ENCODE peak calls at places on chromosome 18, in five cellular contexts. S, H, V, I and T are unnamed samples. For H3K27me3, the result is how much of the 10 kb centered on the place peaks cover.

GRCh38 chr18:6734746-6735430 is 5.4 kb downstream of the ARHGAP28 start:
- DNase-seq in S (no peak), H (no peak), V (no peak), I (no peak), T (no peak)

GRCh38 chr18:54159916-54160315 is 64.6 kb downstream of the MBD2 start:
- DNase-seq in S (no peak), H (no peak), V (no peak), I (no peak), T (no peak)

GRCh38 chr18:44464401-44465185 is 216.1 kb upstream of the SETBP1 start:
- DNase-seq in S (no peak), H (no peak), V (no peak), I (no peak), T (no peak)

GRCh38 chr18:79522451-79523220 is 126.9 kb downstream of the NFATC1 start:
- DNase-seq in S (no peak), H (no peak), V (peak), I (no peak), T (no peak)

GRCh38 chr18:79952996-79953559 is 1.6 kb upstream of the SLC66A2 start:
- DNase-seq in S (no peak), H (no peak), V (peak), I (no peak), T (no peak)

GRCh38 chr18:32889620-32890593 is 117.1 kb upstream of the KLHL14 start:
- DNase-seq in S (no peak), H (no peak), V (no peak), I (no peak), T (no peak)

GRCh38 chr18:36307513-36307912 is 10.0 kb downstream of the FHOD3 start:
- DNase-seq in S (no peak), H (no peak), V (no peak), I (no peak), T (peak)

GRCh38 chr18:77206676-77207370 is 42.8 kb upstream of the GALR1 start:
- DNase-seq in S (no peak), H (no peak), V (no peak), I (peak), T (peak)

GRCh38 chr18:3623769-3624545 is 174.0 kb downstream of the TGIF1 start:
- DNase-seq in S (peak), H (peak), V (peak), I (peak), T (peak)

GRCh38 chr18:54950221-54950620 is 9.0 kb downstream of the CCDC68 start:
- DNase-seq in S (peak), H (peak), V (no peak), I (no peak), T (no peak)

GRCh38 chr18:31565345-31565744 is 26.3 kb upstream of the TTR start:
- DNase-seq in S (no peak), H (no peak), V (no peak), I (no peak), T (no peak)

GRCh38 chr18:41096504-41096903 is 858.5 kb upstream of the PIK3C3 start:
- DNase-seq in S (no peak), H (no peak), V (no peak), I (no peak), T (no peak)

GRCh38 chr18:37419866-37420265 is 145.7 kb downstream of the CELF4 start:
- DNase-seq in S (no peak), H (no peak), V (no peak), I (no peak), T (no peak)

GRCh38 chr18:49368876-49369440 is 91.5 kb downstream of the DYM start:
- DNase-seq in S (peak), H (peak), V (no peak), I (no peak), T (no peak)

GRCh38 chr18:3510024-3510423 is 60.1 kb downstream of the TGIF1 start:
- DNase-seq in S (no peak), H (no peak), V (no peak), I (no peak), T (no peak)

GRCh38 chr18:37537868-37538525 is 27.6 kb downstream of the CELF4 start:
- DNase-seq in S (peak), H (peak), V (peak), I (peak), T (peak)

GRCh38 chr18:74522635-74523548 is 11.4 kb upstream of the CNDP1 start:
- DNase-seq in S (no peak), H (no peak), V (no peak), I (no peak), T (no peak)

GRCh38 chr18:59631583-59632181 is 65.5 kb downstream of the CCBE1 start:
- DNase-seq in S (no peak), H (peak), V (no peak), I (no peak), T (no peak)

GRCh38 chr18:675307-675706 is 17.9 kb downstream of the TYMS start:
- DNase-seq in S (no peak), H (no peak), V (no peak), I (no peak), T (no peak)

GRCh38 chr18:76264073-76264472 is 231.0 kb downstream of the ZNF516 start:
- DNase-seq in S (no peak), H (no peak), V (no peak), I (no peak), T (no peak)

GRCh38 chr18:71784777-71785176 is 759.4 kb downstream of the CBLN2 start:
- DNase-seq in S (no peak), H (peak), V (no peak), I (no peak), T (no peak)

GRCh38 chr18:35386600-35387366 is 9.6 kb upstream of the ZNF396 start:
- DNase-seq in S (peak), H (peak), V (peak), I (peak), T (peak)

GRCh38 chr18:46434629-46435028 is 222.4 kb downstream of the LOXHD1 start:
- DNase-seq in S (no peak), H (no peak), V (no peak), I (no peak), T (no peak)

GRCh38 chr18:68454511-68455228 is 260.2 kb downstream of the TMX3 start:
- DNase-seq in S (no peak), H (no peak), V (no peak), I (no peak), T (peak)

GRCh38 chr18:76369791-76370555 is 125.1 kb downstream of the ZNF516 start:
- DNase-seq in S (no peak), H (no peak), V (no peak), I (no peak), T (no peak)

GRCh38 chr18:79720359-79720733 is 40.7 kb downstream of the CTDP1 start:
- DNase-seq in S (no peak), H (no peak), V (no peak), I (no peak), T (no peak)

GRCh38 chr18:26453370-26454030 is 94.9 kb downstream of the KCTD1 start:
- DNase-seq in S (no peak), H (no peak), V (no peak), I (no peak), T (no peak)

GRCh38 chr18:35172009-35172408 is 68.8 kb upstream of the ZNF397 start:
- DNase-seq in S (no peak), H (peak), V (no peak), I (no peak), T (no peak)

GRCh38 chr18:7641813-7642212 is 74.7 kb downstream of the PTPRM start:
- DNase-seq in S (no peak), H (peak), V (no peak), I (no peak), T (no peak)

GRCh38 chr18:29181151-29181901 is 1004.4 kb upstream of the CDH2 start:
- DNase-seq in S (peak), H (no peak), V (peak), I (peak), T (peak)

GRCh38 chr18:24913507-24914147 is 438.3 kb downstream of the ZNF521 start:
- DNase-seq in S (no peak), H (no peak), V (no peak), I (no peak), T (no peak)

GRCh38 chr18:63961430-63961980 is 8.4 kb upstream of the SERPINB8 start:
- DNase-seq in S (no peak), H (no peak), V (no peak), I (no peak), T (no peak)

GRCh38 chr18:58186258-58186948 is 142.4 kb downstream of the NEDD4L start:
- DNase-seq in S (peak), H (no peak), V (peak), I (no peak), T (peak)

GRCh38 chr18:50836521-50836957 is 16.7 kb upstream of the MRO start:
- DNase-seq in S (peak), H (no peak), V (no peak), I (no peak), T (no peak)

GRCh38 chr18:21366896-21367295 is 124.9 kb downstream of the GREB1L start:
- DNase-seq in S (no peak), H (no peak), V (no peak), I (no peak), T (no peak)

GRCh38 chr18:47149457-47150028 is 757 bp downstream of the HDHD2 start:
- DNase-seq in S (no peak), H (peak), V (no peak), I (no peak), T (no peak)

GRCh38 chr18:6776193-6776592 is 46.7 kb downstream of the ARHGAP28 start:
- DNase-seq in S (no peak), H (no peak), V (no peak), I (no peak), T (peak)

GRCh38 chr18:56431551-56431950 is 206.8 kb downstream of the TXNL1 start:
- DNase-seq in S (peak), H (no peak), V (no peak), I (no peak), T (no peak)

GRCh38 chr18:23661735-23662308 is 889 bp downstream of the ANKRD29 start:
- DNase-seq in S (no peak), H (no peak), V (no peak), I (no peak), T (no peak)

GRCh38 chr18:23664674-23665073 is 2.0 kb upstream of the ANKRD29 start:
- DNase-seq in S (no peak), H (no peak), V (no peak), I (no peak), T (no peak)

GRCh38 chr18:23658296-23658695 is 4.4 kb downstream of the ANKRD29 start:
- DNase-seq in S (no peak), H (no peak), V (no peak), I (no peak), T (no peak)

GRCh38 chr18:23667114-23667513 is 4.4 kb upstream of the ANKRD29 start:
- DNase-seq in S (no peak), H (no peak), V (no peak), I (no peak), T (no peak)

GRCh38 chr18:23662309-23663263 is at the start of gene ANKRD29:
- DNase-seq in S (peak), H (no peak), V (no peak), I (peak), T (no peak)
- H3K27me3 ChIP-seq in S (under half), H (under half), V (under half), I (under half), T (half or more)

GRCh38 chr18:43276471-43276870 is 819 bp downstream of the SYT4 start:
- DNase-seq in S (no peak), H (no peak), V (no peak), I (no peak), T (no peak)
- H3K4me3 ChIP-seq in S (no peak), H (no peak), V (no peak), I (no peak), T (no peak)

GRCh38 chr18:13318644-13319501 is 100.3 kb downstream of the LDLRAD4 start:
- DNase-seq in S (no peak), H (no peak), V (no peak), I (no peak), T (no peak)

GRCh38 chr18:13313006-13313661 is 94.6 kb downstream of the LDLRAD4 start:
- DNase-seq in S (no peak), H (peak), V (no peak), I (no peak), T (no peak)

GRCh38 chr18:13312515-13312914 is 94.0 kb downstream of the LDLRAD4 start:
- DNase-seq in S (no peak), H (no peak), V (peak), I (no peak), T (no peak)

GRCh38 chr18:13315000-13315399 is 96.4 kb downstream of the LDLRAD4 start:
- DNase-seq in S (no peak), H (no peak), V (no peak), I (no peak), T (no peak)

GRCh38 chr18:13316066-13316465 is 97.5 kb downstream of the LDLRAD4 start:
- DNase-seq in S (no peak), H (no peak), V (no peak), I (no peak), T (no peak)
- H3K27me3 ChIP-seq in S (under half), H (under half), V (under half), I (under half), T (under half)

GRCh38 chr18:62324917-62325805 is at the start of gene TNFRSF11A:
- DNase-seq in S (peak), H (no peak), V (no peak), I (no peak), T (no peak)

GRCh38 chr18:62325806-62326645 is 916 bp downstream of the TNFRSF11A start:
- DNase-seq in S (no peak), H (no peak), V (no peak), I (no peak), T (no peak)

GRCh38 chr18:62328775-62329525 is 3.8 kb downstream of the TNFRSF11A start:
- DNase-seq in S (no peak), H (no peak), V (no peak), I (no peak), T (no peak)

GRCh38 chr18:62327977-62328376 is 2.9 kb downstream of the TNFRSF11A start:
- DNase-seq in S (no peak), H (no peak), V (no peak), I (no peak), T (no peak)

GRCh38 chr18:62326646-62327348 is 1.7 kb downstream of the TNFRSF11A start:
- DNase-seq in S (no peak), H (no peak), V (no peak), I (no peak), T (no peak)
- H3K4me3 ChIP-seq in S (no peak), H (peak), V (no peak), I (no peak), T (no peak)

GRCh38 chr18:9941108-9941507 is 27.3 kb downstream of the VAPA start:
- DNase-seq in S (no peak), H (no peak), V (no peak), I (no peak), T (no peak)
- H3K27me3 ChIP-seq in S (under half), H (under half), V (under half), I (under half), T (under half)

GRCh38 chr18:62688743-62689317 is 26.5 kb upstream of the PHLPP1 start:
- DNase-seq in S (no peak), H (no peak), V (no peak), I (no peak), T (no peak)
- H3K4me3 ChIP-seq in S (no peak), H (no peak), V (no peak), I (no peak), T (no peak)

GRCh38 chr18:10403675-10404074 is 50.8 kb upstream of the APCDD1 start:
- DNase-seq in S (no peak), H (no peak), V (no peak), I (no peak), T (no peak)
- H3K27me3 ChIP-seq in S (under half), H (under half), V (under half), I (under half), T (under half)